ENCODE peak calls at places on chromosomes 11 and 22, in five cellular contexts. Q is stimulated activated CD4-positive, alpha-beta T cell treated with anti-CD3 and anti-CD28 coated beads, Interleukin-15, amount 100 ng/mL, for 24 hours; F is fibroblast of gingiva; D is T-helper 2 cell; K is stimulated activated naive CD8-positive, alpha-beta T cell treated with anti-CD3 and anti-CD28 coated beads, Interleukin-15, Interleukin-2, amounts not matched to agents 100 U/mL and 50 U/mL, for 24 hours. O is an unnamed sample.

GRCh38 chr11:9717040-9717357 is 53.1 kb downstream of the SWAP70 start:
- DNase-seq in Q (peak; percentile 12), F (no peak), D (no peak), K (no peak), O (no peak)

GRCh38 chr11:101254037-101254436 is 124.4 kb upstream of the PGR start:
- DNase-seq in Q (no peak), F (no peak), D (no peak), K (no peak), O (no peak)

GRCh38 chr22:19075404-19075803 is 46.8 kb downstream of the DGCR2 start:
- DNase-seq in Q (no peak), F (no peak), D (no peak), K (no peak), O (no peak)

GRCh38 chr11:8870461-8871282 is 40.3 kb upstream of the AKIP1 start:
- DNase-seq in Q (peak; percentile 42), F (peak; percentile 70), D (no peak), K (peak; percentile 20), O (peak; percentile 42)

GRCh38 chr11:126834573-126834972 is 166.0 kb downstream of the KIRREL3 start:
- DNase-seq in Q (no peak), F (no peak), D (no peak), K (no peak), O (no peak)

GRCh38 chr22:17057959-17058814 is 26.6 kb upstream of the IL17RA start:
- DNase-seq in Q (peak; percentile 66), F (peak; percentile 67), D (no peak), K (peak; percentile 63), O (peak; percentile 54)

GRCh38 chr11:3161309-3161708 is 3.8 kb downstream of the OSBPL5 start:
- DNase-seq in Q (no peak), F (peak; percentile 28), D (no peak), K (no peak), O (no peak)

GRCh38 chr11:67269401-67270255 is 3.4 kb downstream of the GRK2 start:
- DNase-seq in Q (peak; percentile 37), F (no peak), D (no peak), K (peak; percentile 56), O (no peak)

GRCh38 chr11:117670924-117671323 is 126.1 kb downstream of the DSCAML1 start:
- DNase-seq in Q (no peak), F (no peak), D (no peak), K (no peak), O (no peak)

GRCh38 chr11:123536690-123537437 is 106.8 kb downstream of the GRAMD1B start:
- DNase-seq in Q (no peak), F (no peak), D (no peak), K (no peak), O (no peak)

GRCh38 chr11:41868606-41869005 is 409.2 kb upstream of the LRRC4C start:
- DNase-seq in Q (no peak), F (no peak), D (no peak), K (no peak), O (no peak)

GRCh38 chr11:12275818-12276217 is 101.6 kb upstream of the PARVA start:
- DNase-seq in Q (no peak), F (no peak), D (no peak), K (no peak), O (no peak)

GRCh38 chr11:2930705-2931415 is 1.6 kb upstream of the PHLDA2 start:
- DNase-seq in Q (peak; percentile 57), F (no peak), D (peak; percentile 7), K (peak; percentile 67), O (peak; percentile 37)

GRCh38 chr11:2589538-2589934 is 110.3 kb downstream of the KCNQ1OT1 start:
- DNase-seq in Q (no peak), F (no peak), D (no peak), K (no peak), O (no peak)

GRCh38 chr11:95487391-95487790 is 256.4 kb upstream of the SESN3 start:
- DNase-seq in Q (no peak), F (no peak), D (no peak), K (no peak), O (no peak)

O was measured in NCI-H1105 treated with DMSO at 0.1 percent for 48 hours.